ENCODE peak calls at places on chromosome 1, in eight cellular contexts. One of them, this sample, is unnamed.

GRCh38 chr1:236800002-236800620 is 5.0 kb downstream of the MTR start:
- DNase-seq in activated T-cell treated with anti-CD3 and anti-CD28 coated beads, Interleukin-2, amount 50 U/mL, for 1 hour: no peak
- DNase-seq in LoVo: no peak
- DNase-seq in WTC11: no peak
- DNase-seq in A549: no peak
- DNase-seq in NCI-H1417: no peak
- DNase-seq in central memory CD8-positive, alpha-beta T cell: no peak
- DNase-seq in NB4: no peak
- DNase-seq in this sample: no peak

GRCh38 chr1:22709227-22709626 is 1.4 kb upstream of the EPHB2 start:
- DNase-seq in activated T-cell treated with anti-CD3 and anti-CD28 coated beads, Interleukin-2, amount 50 U/mL, for 1 hour: no peak
- DNase-seq in LoVo: no peak
- DNase-seq in WTC11: peak; percentile 50
- DNase-seq in A549: peak; percentile 44
- DNase-seq in NCI-H1417: no peak
- DNase-seq in central memory CD8-positive, alpha-beta T cell: no peak
- DNase-seq in NB4: no peak
- DNase-seq in this sample: no peak

GRCh38 chr1:232291681-232292080 is 338.3 kb downstream of the SIPA1L2 start:
- DNase-seq in activated T-cell treated with anti-CD3 and anti-CD28 coated beads, Interleukin-2, amount 50 U/mL, for 1 hour: no peak
- DNase-seq in LoVo: no peak
- DNase-seq in WTC11: no peak
- DNase-seq in A549: no peak
- DNase-seq in NCI-H1417: no peak
- DNase-seq in central memory CD8-positive, alpha-beta T cell: no peak
- DNase-seq in NB4: no peak
- DNase-seq in this sample: no peak

GRCh38 chr1:44641126-44642102 is 32.9 kb downstream of the TMEM53 start:
- DNase-seq in activated T-cell treated with anti-CD3 and anti-CD28 coated beads, Interleukin-2, amount 50 U/mL, for 1 hour: no peak
- DNase-seq in LoVo: no peak
- DNase-seq in WTC11: no peak
- DNase-seq in A549: no peak
- DNase-seq in NCI-H1417: no peak
- DNase-seq in central memory CD8-positive, alpha-beta T cell: no peak
- DNase-seq in NB4: no peak
- DNase-seq in this sample: no peak

GRCh38 chr1:14733053-14733778 is 134.7 kb downstream of the KAZN start:
- DNase-seq in activated T-cell treated with anti-CD3 and anti-CD28 coated beads, Interleukin-2, amount 50 U/mL, for 1 hour: no peak
- DNase-seq in LoVo: no peak
- DNase-seq in WTC11: peak; percentile 69
- DNase-seq in A549: no peak
- DNase-seq in NCI-H1417: peak; percentile 53
- DNase-seq in central memory CD8-positive, alpha-beta T cell: no peak
- DNase-seq in NB4: no peak
- DNase-seq in this sample: no peak

GRCh38 chr1:38923607-38924006 is 18.0 kb downstream of the RHBDL2 start:
- DNase-seq in activated T-cell treated with anti-CD3 and anti-CD28 coated beads, Interleukin-2, amount 50 U/mL, for 1 hour: no peak
- DNase-seq in LoVo: no peak
- DNase-seq in WTC11: no peak
- DNase-seq in A549: no peak
- DNase-seq in NCI-H1417: no peak
- DNase-seq in central memory CD8-positive, alpha-beta T cell: no peak
- DNase-seq in NB4: no peak
- DNase-seq in this sample: no peak

GRCh38 chr1:197994907-197995407 is 77.8 kb downstream of the LHX9 start:
- DNase-seq in activated T-cell treated with anti-CD3 and anti-CD28 coated beads, Interleukin-2, amount 50 U/mL, for 1 hour: no peak
- DNase-seq in LoVo: peak; percentile 23
- DNase-seq in WTC11: no peak
- DNase-seq in A549: peak; percentile 31
- DNase-seq in NCI-H1417: no peak
- DNase-seq in central memory CD8-positive, alpha-beta T cell: no peak
- DNase-seq in NB4: no peak
- DNase-seq in this sample: no peak

GRCh38 chr1:42176902-42177519 is 12.5 kb upstream of the GUCA2A start:
- DNase-seq in activated T-cell treated with anti-CD3 and anti-CD28 coated beads, Interleukin-2, amount 50 U/mL, for 1 hour: no peak
- DNase-seq in LoVo: peak; percentile 34
- DNase-seq in WTC11: peak; percentile 58
- DNase-seq in A549: peak; percentile 40
- DNase-seq in NCI-H1417: peak; percentile 18
- DNase-seq in central memory CD8-positive, alpha-beta T cell: no peak
- DNase-seq in NB4: peak; percentile 52
- DNase-seq in this sample: peak; percentile 65

GRCh38 chr1:226401407-226402303 is 6.2 kb downstream of the PARP1 start:
- DNase-seq in activated T-cell treated with anti-CD3 and anti-CD28 coated beads, Interleukin-2, amount 50 U/mL, for 1 hour: no peak
- DNase-seq in LoVo: no peak
- DNase-seq in WTC11: no peak
- DNase-seq in A549: no peak
- DNase-seq in NCI-H1417: no peak
- DNase-seq in central memory CD8-positive, alpha-beta T cell: no peak
- DNase-seq in NB4: no peak
- DNase-seq in this sample: no peak

GRCh38 chr1:93778457-93778856 is 96.8 kb upstream of the BCAR3 start:
- DNase-seq in activated T-cell treated with anti-CD3 and anti-CD28 coated beads, Interleukin-2, amount 50 U/mL, for 1 hour: no peak
- DNase-seq in LoVo: no peak
- DNase-seq in WTC11: no peak
- DNase-seq in A549: no peak
- DNase-seq in NCI-H1417: no peak
- DNase-seq in central memory CD8-positive, alpha-beta T cell: no peak
- DNase-seq in NB4: no peak
- DNase-seq in this sample: no peak

GRCh38 chr1:63276625-63277024 is 45.7 kb upstream of the FOXD3 start:
- DNase-seq in activated T-cell treated with anti-CD3 and anti-CD28 coated beads, Interleukin-2, amount 50 U/mL, for 1 hour: no peak
- DNase-seq in LoVo: no peak
- DNase-seq in WTC11: no peak
- DNase-seq in A549: no peak
- DNase-seq in NCI-H1417: peak; percentile 50
- DNase-seq in central memory CD8-positive, alpha-beta T cell: no peak
- DNase-seq in NB4: no peak
- DNase-seq in this sample: no peak

GRCh38 chr1:181551249-181551648 is 67.9 kb downstream of the CACNA1E start:
- DNase-seq in activated T-cell treated with anti-CD3 and anti-CD28 coated beads, Interleukin-2, amount 50 U/mL, for 1 hour: no peak
- DNase-seq in LoVo: no peak
- DNase-seq in WTC11: no peak
- DNase-seq in A549: no peak
- DNase-seq in NCI-H1417: peak; percentile 66
- DNase-seq in central memory CD8-positive, alpha-beta T cell: no peak
- DNase-seq in NB4: no peak
- DNase-seq in this sample: peak; percentile 52

GRCh38 chr1:150875197-150876110 is 945 bp downstream of the ARNT start:
- DNase-seq in activated T-cell treated with anti-CD3 and anti-CD28 coated beads, Interleukin-2, amount 50 U/mL, for 1 hour: no peak
- DNase-seq in LoVo: no peak
- DNase-seq in WTC11: no peak
- DNase-seq in A549: no peak
- DNase-seq in NCI-H1417: no peak
- DNase-seq in central memory CD8-positive, alpha-beta T cell: no peak
- DNase-seq in NB4: no peak
- DNase-seq in this sample: peak; percentile 46

GRCh38 chr1:102085896-102086295 is 89.2 kb upstream of the OLFM3 start:
- DNase-seq in activated T-cell treated with anti-CD3 and anti-CD28 coated beads, Interleukin-2, amount 50 U/mL, for 1 hour: no peak
- DNase-seq in LoVo: no peak
- DNase-seq in WTC11: no peak
- DNase-seq in A549: no peak
- DNase-seq in NCI-H1417: no peak
- DNase-seq in central memory CD8-positive, alpha-beta T cell: no peak
- DNase-seq in NB4: no peak
- DNase-seq in this sample: no peak

GRCh38 chr1:21814241-21814918 is 2.3 kb downstream of the LDLRAD2 start:
- DNase-seq in activated T-cell treated with anti-CD3 and anti-CD28 coated beads, Interleukin-2, amount 50 U/mL, for 1 hour: peak; percentile 50
- DNase-seq in LoVo: no peak
- DNase-seq in WTC11: peak; percentile 82
- DNase-seq in A549: no peak
- DNase-seq in NCI-H1417: no peak
- DNase-seq in central memory CD8-positive, alpha-beta T cell: no peak
- DNase-seq in NB4: peak; percentile 61
- DNase-seq in this sample: no peak

GRCh38 chr1:32867151-32867550 is 3.6 kb downstream of the FNDC5 start:
- DNase-seq in activated T-cell treated with anti-CD3 and anti-CD28 coated beads, Interleukin-2, amount 50 U/mL, for 1 hour: no peak
- DNase-seq in LoVo: no peak
- DNase-seq in WTC11: no peak
- DNase-seq in A549: no peak
- DNase-seq in NCI-H1417: no peak
- DNase-seq in central memory CD8-positive, alpha-beta T cell: no peak
- DNase-seq in NB4: no peak
- DNase-seq in this sample: no peak

GRCh38 chr1:115114308-115114707 is 25.0 kb upstream of the TSPAN2 start:
- DNase-seq in activated T-cell treated with anti-CD3 and anti-CD28 coated beads, Interleukin-2, amount 50 U/mL, for 1 hour: no peak
- DNase-seq in LoVo: peak; percentile 64
- DNase-seq in WTC11: no peak
- DNase-seq in A549: no peak
- DNase-seq in NCI-H1417: peak; percentile 27
- DNase-seq in central memory CD8-positive, alpha-beta T cell: no peak
- DNase-seq in NB4: no peak
- DNase-seq in this sample: no peak

GRCh38 chr1:6130596-6130995 is 49.5 kb downstream of the CHD5 start:
- DNase-seq in activated T-cell treated with anti-CD3 and anti-CD28 coated beads, Interleukin-2, amount 50 U/mL, for 1 hour: no peak
- DNase-seq in LoVo: no peak
- DNase-seq in WTC11: no peak
- DNase-seq in A549: no peak
- DNase-seq in NCI-H1417: no peak
- DNase-seq in central memory CD8-positive, alpha-beta T cell: no peak
- DNase-seq in NB4: no peak
- DNase-seq in this sample: no peak

GRCh38 chr1:167454929-167455785 is 63.2 kb downstream of the CD247 start:
- DNase-seq in activated T-cell treated with anti-CD3 and anti-CD28 coated beads, Interleukin-2, amount 50 U/mL, for 1 hour: peak; percentile 81
- DNase-seq in LoVo: peak; percentile 53
- DNase-seq in WTC11: peak; percentile 57
- DNase-seq in A549: peak; percentile 59
- DNase-seq in NCI-H1417: peak; percentile 73
- DNase-seq in central memory CD8-positive, alpha-beta T cell: peak; percentile 70
- DNase-seq in NB4: peak; percentile 73
- DNase-seq in this sample: peak; percentile 13

GRCh38 chr1:117535776-117536175 is 70.1 kb upstream of the TENT5C start:
- DNase-seq in activated T-cell treated with anti-CD3 and anti-CD28 coated beads, Interleukin-2, amount 50 U/mL, for 1 hour: no peak
- DNase-seq in LoVo: no peak
- DNase-seq in WTC11: no peak
- DNase-seq in A549: no peak
- DNase-seq in NCI-H1417: no peak
- DNase-seq in central memory CD8-positive, alpha-beta T cell: no peak
- DNase-seq in NB4: no peak
- DNase-seq in this sample: no peak

GRCh38 chr1:226185153-226186036 is 1.1 kb downstream of the ACBD3 start:
- DNase-seq in activated T-cell treated with anti-CD3 and anti-CD28 coated beads, Interleukin-2, amount 50 U/mL, for 1 hour: no peak
- DNase-seq in LoVo: no peak
- DNase-seq in WTC11: no peak
- DNase-seq in A549: no peak
- DNase-seq in NCI-H1417: no peak
- DNase-seq in central memory CD8-positive, alpha-beta T cell: no peak
- DNase-seq in NB4: peak; percentile 24
- DNase-seq in this sample: peak; percentile 19

GRCh38 chr1:73593379-73593778 is 604.6 kb downstream of the LRRIQ3 start:
- DNase-seq in activated T-cell treated with anti-CD3 and anti-CD28 coated beads, Interleukin-2, amount 50 U/mL, for 1 hour: no peak
- DNase-seq in LoVo: peak; percentile 77
- DNase-seq in WTC11: no peak
- DNase-seq in A549: no peak
- DNase-seq in NCI-H1417: no peak
- DNase-seq in central memory CD8-positive, alpha-beta T cell: no peak
- DNase-seq in NB4: peak; percentile 13
- DNase-seq in this sample: no peak

GRCh38 chr1:90074555-90075315 is 79.8 kb downstream of the ZNF326 start:
- DNase-seq in activated T-cell treated with anti-CD3 and anti-CD28 coated beads, Interleukin-2, amount 50 U/mL, for 1 hour: no peak
- DNase-seq in LoVo: no peak
- DNase-seq in WTC11: no peak
- DNase-seq in A549: no peak
- DNase-seq in NCI-H1417: no peak
- DNase-seq in central memory CD8-positive, alpha-beta T cell: no peak
- DNase-seq in NB4: no peak
- DNase-seq in this sample: no peak

GRCh38 chr1:196678510-196678884 is 26.7 kb downstream of the CFH start:
- DNase-seq in activated T-cell treated with anti-CD3 and anti-CD28 coated beads, Interleukin-2, amount 50 U/mL, for 1 hour: no peak
- DNase-seq in LoVo: no peak
- DNase-seq in WTC11: no peak
- DNase-seq in A549: no peak
- DNase-seq in NCI-H1417: no peak
- DNase-seq in central memory CD8-positive, alpha-beta T cell: no peak
- DNase-seq in NB4: no peak
- DNase-seq in this sample: no peak

GRCh38 chr1:213871179-213871578 is 116.6 kb upstream of the PROX1 start:
- DNase-seq in activated T-cell treated with anti-CD3 and anti-CD28 coated beads, Interleukin-2, amount 50 U/mL, for 1 hour: no peak
- DNase-seq in LoVo: no peak
- DNase-seq in WTC11: no peak
- DNase-seq in A549: no peak
- DNase-seq in NCI-H1417: no peak
- DNase-seq in central memory CD8-positive, alpha-beta T cell: no peak
- DNase-seq in NB4: no peak
- DNase-seq in this sample: no peak

GRCh38 chr1:3636080-3636479 is 11.3 kb downstream of the TPRG1L start:
- DNase-seq in activated T-cell treated with anti-CD3 and anti-CD28 coated beads, Interleukin-2, amount 50 U/mL, for 1 hour: no peak
- DNase-seq in LoVo: no peak
- DNase-seq in WTC11: no peak
- DNase-seq in A549: no peak
- DNase-seq in NCI-H1417: no peak
- DNase-seq in central memory CD8-positive, alpha-beta T cell: no peak
- DNase-seq in NB4: no peak
- DNase-seq in this sample: no peak

GRCh38 chr1:177928194-177928593 is 41.7 kb downstream of the SEC16B start:
- DNase-seq in activated T-cell treated with anti-CD3 and anti-CD28 coated beads, Interleukin-2, amount 50 U/mL, for 1 hour: no peak
- DNase-seq in LoVo: no peak
- DNase-seq in WTC11: no peak
- DNase-seq in A549: no peak
- DNase-seq in NCI-H1417: no peak
- DNase-seq in central memory CD8-positive, alpha-beta T cell: no peak
- DNase-seq in NB4: no peak
- DNase-seq in this sample: peak; percentile 32

GRCh38 chr1:32695098-32695904 is 7.3 kb downstream of the SYNC start:
- DNase-seq in activated T-cell treated with anti-CD3 and anti-CD28 coated beads, Interleukin-2, amount 50 U/mL, for 1 hour: no peak
- DNase-seq in LoVo: peak; percentile 34
- DNase-seq in WTC11: no peak
- DNase-seq in A549: no peak
- DNase-seq in NCI-H1417: no peak
- DNase-seq in central memory CD8-positive, alpha-beta T cell: no peak
- DNase-seq in NB4: no peak
- DNase-seq in this sample: no peak

This sample was measured in pons.